ENCODE peak calls at places on chromosomes 16 and 17, in nine cellular contexts. L, J, F, V, U, E, P, X and D are unnamed samples.

GRCh38 chr17:15884731-15885130 is 60.2 kb upstream of the ADORA2B start:
- DNase-seq in L (peak), J (no peak), F (no peak), V (no peak), U (no peak), E (no peak), P (no peak), X (no peak), D (no peak)

GRCh38 chr16:10100829-10101228 is 81.4 kb downstream of the GRIN2A start:
- DNase-seq in L (no peak), J (no peak), F (no peak), V (no peak), U (no peak), E (no peak), P (no peak), X (no peak), D (no peak)

GRCh38 chr16:25260416-25260815 is 2.8 kb upstream of the ZKSCAN2 start:
- DNase-seq in L (no peak), J (no peak), F (no peak), V (no peak), U (no peak), E (no peak), P (no peak), X (no peak), D (peak)

GRCh38 chr17:66330646-66331037 is 28.2 kb downstream of the PRKCA start:
- DNase-seq in L (no peak), J (no peak), F (no peak), V (no peak), U (no peak), E (no peak), P (no peak), X (no peak), D (no peak)

GRCh38 chr17:48610282-48611211 is at the start of gene HOXB7:
- DNase-seq in L (peak), J (peak), F (peak), V (no peak), U (peak), E (no peak), P (no peak), X (peak), D (peak)

GRCh38 chr16:22369221-22369811 is 5.1 kb downstream of the CDR2 start:
- DNase-seq in L (peak), J (no peak), F (no peak), V (no peak), U (no peak), E (no peak), P (no peak), X (no peak), D (peak)

GRCh38 chr17:1916339-1916738 is 86.5 kb downstream of the RPA1 start:
- DNase-seq in L (no peak), J (no peak), F (no peak), V (no peak), U (no peak), E (no peak), P (no peak), X (no peak), D (no peak)

GRCh38 chr16:28623172-28623711 is 13.4 kb upstream of the SULT1A1 start:
- DNase-seq in L (no peak), J (no peak), F (peak), V (no peak), U (peak), E (no peak), P (peak), X (peak), D (peak)

GRCh38 chr17:50204431-50204830 is 3.0 kb upstream of the COL1A1 start:
- DNase-seq in L (no peak), J (no peak), F (no peak), V (no peak), U (no peak), E (no peak), P (no peak), X (no peak), D (no peak)

GRCh38 chr17:58671969-58672368 is 19.9 kb downstream of the TEX14 start:
- DNase-seq in L (no peak), J (no peak), F (no peak), V (no peak), U (no peak), E (no peak), P (no peak), X (no peak), D (no peak)

GRCh38 chr17:7263071-7263800 is 958 bp upstream of the CLDN7 start:
- DNase-seq in L (no peak), J (peak), F (no peak), V (no peak), U (no peak), E (no peak), P (no peak), X (no peak), D (no peak)

GRCh38 chr16:75629132-75629531 is 6.1 kb upstream of the ADAT1 start:
- DNase-seq in L (no peak), J (no peak), F (no peak), V (no peak), U (no peak), E (no peak), P (no peak), X (no peak), D (no peak)

GRCh38 chr16:14335297-14335696 is 264.2 kb downstream of the MRTFB start:
- DNase-seq in L (peak), J (no peak), F (no peak), V (no peak), U (no peak), E (no peak), P (no peak), X (no peak), D (no peak)

GRCh38 chr16:66263973-66264310 is 102.5 kb upstream of the CDH5 start:
- DNase-seq in L (no peak), J (no peak), F (no peak), V (no peak), U (no peak), E (no peak), P (no peak), X (no peak), D (no peak)

GRCh38 chr17:5557990-5558389 is 26.3 kb downstream of the NLRP1 start:
- DNase-seq in L (no peak), J (no peak), F (no peak), V (no peak), U (no peak), E (no peak), P (no peak), X (no peak), D (no peak)

GRCh38 chr17:66313995-66314659 is 11.7 kb downstream of the PRKCA start:
- DNase-seq in L (no peak), J (no peak), F (no peak), V (no peak), U (no peak), E (no peak), P (no peak), X (peak), D (no peak)

GRCh38 chr17:8941980-8942617 is 23.4 kb downstream of the PIK3R5 start:
- DNase-seq in L (no peak), J (no peak), F (peak), V (no peak), U (no peak), E (no peak), P (no peak), X (no peak), D (no peak)

GRCh38 chr16:90057738-90058173 is 19.4 kb downstream of the PRDM7 start:
- DNase-seq in L (peak), J (no peak), F (no peak), V (no peak), U (peak), E (no peak), P (no peak), X (peak), D (peak)

GRCh38 chr17:64779344-64780095 is 117.4 kb upstream of the SMURF2 start:
- DNase-seq in L (no peak), J (no peak), F (no peak), V (no peak), U (no peak), E (no peak), P (no peak), X (no peak), D (no peak)

GRCh38 chr16:4240624-4241023 is 1.3 kb downstream of the SRL start:
- DNase-seq in L (no peak), J (no peak), F (no peak), V (no peak), U (no peak), E (no peak), P (no peak), X (no peak), D (no peak)

GRCh38 chr17:3385869-3386816 is at the start of gene OR3A2:
- DNase-seq in L (no peak), J (no peak), F (no peak), V (no peak), U (no peak), E (no peak), P (no peak), X (no peak), D (no peak)

GRCh38 chr17:61647044-61647443 is 56.0 kb upstream of the NACA2 start:
- DNase-seq in L (peak), J (no peak), F (no peak), V (no peak), U (peak), E (no peak), P (no peak), X (no peak), D (no peak)

GRCh38 chr17:40358323-40359038 is 6.1 kb downstream of the GJD3 start:
- DNase-seq in L (peak), J (peak), F (peak), V (no peak), U (peak), E (peak), P (peak), X (peak), D (peak)

GRCh38 chr17:54172654-54173316 is 350.1 kb downstream of the KIF2B start:
- DNase-seq in L (peak), J (peak), F (no peak), V (no peak), U (no peak), E (no peak), P (peak), X (no peak), D (peak)

GRCh38 chr17:17204041-17204591 is 2.0 kb downstream of the PLD6 start:
- DNase-seq in L (peak), J (peak), F (peak), V (no peak), U (no peak), E (peak), P (peak), X (no peak), D (peak)

GRCh38 chr16:28984619-28985135 is at the start of gene LAT:
- DNase-seq in L (no peak), J (no peak), F (peak), V (no peak), U (no peak), E (no peak), P (no peak), X (peak), D (peak)